ENCODE peak calls at places on chromosomes 5 and 9, in ten cellular contexts. G, Q, P, V, R, S, E, K, W and U are unnamed samples. For H3K36me3, the result is how much of the 10 kb centered on the place peaks cover.

GRCh38 chr5:140109050-140109817 is 4.7 kb upstream of the PURA start:
- DNase-seq in G (no peak), Q (peak), P (no peak), V (no peak), R (peak), S (no peak), E (no peak), K (no peak), W (no peak), U (no peak)

GRCh38 chr5:172450861-172451695 is 3.2 kb downstream of the SH3PXD2B start:
- DNase-seq in G (peak), Q (peak), P (no peak), V (no peak), R (peak), S (no peak), E (no peak), K (no peak), W (peak), U (no peak)

GRCh38 chr9:70013598-70014196 is 30.0 kb upstream of the MAMDC2 start:
- DNase-seq in G (peak), Q (no peak), P (no peak), V (no peak), R (peak), S (no peak), E (no peak), K (peak), W (peak), U (no peak)

GRCh38 chr5:151684690-151685361 is 1.9 kb downstream of the SPARC start:
- DNase-seq in G (peak), Q (peak), P (peak), V (peak), R (peak), S (peak), E (no peak), K (peak), W (peak), U (no peak)

GRCh38 chr9:37010976-37011375 is 23.1 kb downstream of the PAX5 start:
- DNase-seq in G (no peak), Q (no peak), P (no peak), V (no peak), R (no peak), S (no peak), E (no peak), K (no peak), W (no peak), U (no peak)

GRCh38 chr5:132392978-132393825 is 23.7 kb downstream of the SLC22A5 start:
- DNase-seq in G (no peak), Q (no peak), P (no peak), V (no peak), R (no peak), S (no peak), E (no peak), K (no peak), W (no peak), U (no peak)

GRCh38 chr9:83962165-83962564 is 17.9 kb downstream of the HNRNPK start:
- DNase-seq in G (no peak), Q (no peak), P (no peak), V (no peak), R (peak), S (no peak), E (no peak), K (peak), W (no peak), U (no peak)

GRCh38 chr9:110782701-110783100 is 114.1 kb downstream of the MUSK start:
- DNase-seq in G (no peak), Q (no peak), P (no peak), V (no peak), R (peak), S (no peak), E (no peak), K (no peak), W (no peak), U (no peak)

GRCh38 chr5:175383350-175383749 is 60.6 kb downstream of the DRD1 start:
- DNase-seq in G (no peak), Q (no peak), P (no peak), V (no peak), R (peak), S (no peak), E (no peak), K (no peak), W (no peak), U (no peak)

GRCh38 chr9:91012933-91013841 is 211.6 kb downstream of the SYK start:
- DNase-seq in G (no peak), Q (no peak), P (no peak), V (no peak), R (no peak), S (no peak), E (no peak), K (no peak), W (no peak), U (no peak)

GRCh38 chr5:132019337-132019736 is 7.9 kb upstream of the ACSL6 start:
- DNase-seq in G (no peak), Q (no peak), P (no peak), V (no peak), R (no peak), S (no peak), E (no peak), K (no peak), W (no peak), U (no peak)

GRCh38 chr5:128121679-128122078 is 38.1 kb downstream of the SLC12A2 start:
- DNase-seq in G (no peak), Q (no peak), P (peak), V (no peak), R (peak), S (no peak), E (peak), K (peak), W (no peak), U (no peak)

GRCh38 chr9:136656339-136656738 is 6.4 kb upstream of the EGFL7 start:
- DNase-seq in G (no peak), Q (no peak), P (no peak), V (no peak), R (no peak), S (no peak), E (no peak), K (no peak), W (peak), U (no peak)

GRCh38 chr5:15326932-15327331 is 173.0 kb upstream of the FBXL7 start:
- DNase-seq in G (no peak), Q (no peak), P (no peak), V (no peak), R (no peak), S (no peak), E (no peak), K (no peak), W (no peak), U (no peak)

GRCh38 chr9:110192531-110193326 is 15.2 kb downstream of the C9orf152 start:
- DNase-seq in G (peak), Q (no peak), P (peak), V (no peak), R (no peak), S (no peak), E (no peak), K (no peak), W (no peak), U (no peak)

GRCh38 chr5:111254613-111255012 is 30.4 kb downstream of the CAMK4 start:
- DNase-seq in G (no peak), Q (no peak), P (no peak), V (no peak), R (no peak), S (no peak), E (no peak), K (peak), W (no peak), U (no peak)

GRCh38 chr9:70534058-70534457 is 119.6 kb upstream of the KLF9 start:
- DNase-seq in G (no peak), Q (no peak), P (no peak), V (no peak), R (no peak), S (no peak), E (no peak), K (no peak), W (no peak), U (no peak)

GRCh38 chr9:94181782-94182181 is 77.3 kb upstream of the ZNF169 start:
- DNase-seq in G (no peak), Q (no peak), P (no peak), V (no peak), R (no peak), S (no peak), E (no peak), K (no peak), W (no peak), U (no peak)

GRCh38 chr5:3030511-3031165 is 279.2 kb upstream of the IRX2 start:
- DNase-seq in G (no peak), Q (no peak), P (no peak), V (no peak), R (no peak), S (no peak), E (no peak), K (no peak), W (no peak), U (no peak)

GRCh38 chr9:6873862-6874261 is 116.1 kb downstream of the KDM4C start:
- DNase-seq in G (no peak), Q (no peak), P (no peak), V (no peak), R (no peak), S (no peak), E (no peak), K (no peak), W (no peak), U (no peak)

GRCh38 chr5:33888582-33888981 is 3.2 kb downstream of the ADAMTS12 start:
- DNase-seq in G (no peak), Q (no peak), P (no peak), V (no peak), R (no peak), S (no peak), E (no peak), K (no peak), W (no peak), U (no peak)
- H3K4me3 ChIP-seq in G (no peak), Q (no peak), P (no peak), V (no peak), R (no peak), S (no peak), E (no peak), K (no peak), W (no peak), U (no peak)

GRCh38 chr9:131457746-131458145 is 45.0 kb upstream of the POMT1 start:
- DNase-seq in G (no peak), Q (peak), P (no peak), V (no peak), R (no peak), S (no peak), E (no peak), K (no peak), W (no peak), U (no peak)
- H3K36me3 ChIP-seq in G (under half), Q (under half), P (under half), V (under half), R (under half), S (half or more), E (half or more), K (under half), W (under half), U (under half)

GRCh38 chr9:127853312-127854168 is 918 bp downstream of the ENG start:
- DNase-seq in G (no peak), Q (no peak), P (no peak), V (no peak), R (no peak), S (no peak), E (no peak), K (peak), W (no peak), U (no peak)

GRCh38 chr9:127855522-127855921 is 1.1 kb upstream of the ENG start:
- DNase-seq in G (no peak), Q (no peak), P (no peak), V (no peak), R (no peak), S (no peak), E (no peak), K (no peak), W (no peak), U (no peak)

GRCh38 chr9:127854169-127854833 is at the start of gene ENG:
- DNase-seq in G (peak), Q (peak), P (peak), V (no peak), R (no peak), S (peak), E (no peak), K (peak), W (peak), U (no peak)

GRCh38 chr9:127850286-127850830 is 4.1 kb downstream of the ENG start:
- DNase-seq in G (no peak), Q (no peak), P (no peak), V (no peak), R (no peak), S (no peak), E (no peak), K (no peak), W (no peak), U (no peak)

GRCh38 chr9:127852829-127853228 is 1.6 kb downstream of the ENG start:
- DNase-seq in G (no peak), Q (no peak), P (no peak), V (no peak), R (no peak), S (no peak), E (no peak), K (no peak), W (no peak), U (no peak)
- H3K4me3 ChIP-seq in G (peak), Q (peak), P (peak), V (no peak), R (no peak), S (peak), E (no peak), K (no peak), W (peak), U (peak)

GRCh38 chr9:123723135-123723875 is 206.6 kb downstream of the DENND1A start:
- DNase-seq in G (no peak), Q (no peak), P (no peak), V (no peak), R (no peak), S (no peak), E (no peak), K (no peak), W (no peak), U (no peak)

GRCh38 chr9:123725389-123725788 is 204.5 kb downstream of the DENND1A start:
- DNase-seq in G (peak), Q (no peak), P (no peak), V (no peak), R (no peak), S (no peak), E (no peak), K (no peak), W (no peak), U (no peak)

GRCh38 chr9:123722378-123722777 is 207.5 kb downstream of the DENND1A start:
- DNase-seq in G (no peak), Q (no peak), P (no peak), V (no peak), R (no peak), S (no peak), E (no peak), K (no peak), W (no peak), U (no peak)

GRCh38 chr9:123727332-123727731 is 202.6 kb downstream of the DENND1A start:
- DNase-seq in G (no peak), Q (no peak), P (no peak), V (no peak), R (no peak), S (no peak), E (peak), K (no peak), W (no peak), U (no peak)

DNA sequence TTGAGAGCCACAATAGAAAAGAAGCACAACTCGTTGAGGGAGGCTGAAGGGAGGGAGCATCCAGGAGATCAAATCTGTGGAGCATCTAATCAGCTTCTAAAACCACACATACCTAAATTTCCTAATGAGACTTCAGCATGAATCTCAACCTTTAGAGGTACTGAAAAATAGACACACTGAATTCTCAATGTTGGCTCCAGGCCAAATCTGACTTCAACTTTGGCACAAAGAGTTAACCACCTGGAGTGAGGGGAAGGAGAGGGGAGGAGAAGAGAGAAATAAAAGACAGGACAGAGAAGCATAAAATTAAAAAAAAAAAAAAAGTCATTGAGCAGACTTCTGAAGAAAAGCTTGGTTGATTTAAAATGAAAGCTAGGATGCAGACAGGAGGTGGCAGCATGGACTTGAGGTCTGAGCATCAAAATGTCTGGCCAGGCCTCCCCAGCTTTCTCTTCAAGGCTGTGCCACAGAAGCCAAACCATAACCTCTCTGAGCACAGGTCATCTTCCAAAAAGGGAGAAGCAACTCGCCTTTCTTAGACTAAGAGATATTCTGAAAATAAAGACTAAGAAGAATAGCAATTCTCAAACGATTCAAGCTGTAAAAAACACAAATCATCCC is 205.6 kb downstream of the DENND1A start:
- DNase-seq in G (no peak), Q (no peak), P (no peak), V (no peak), R (no peak), S (no peak), E (no peak), K (peak), W (no peak), U (no peak)
- H3K36me3 ChIP-seq in G (under half), Q (under half), P (under half), V (under half), R (under half), S (under half), E (under half), K (under half), W (under half), U (under half)

DNA sequence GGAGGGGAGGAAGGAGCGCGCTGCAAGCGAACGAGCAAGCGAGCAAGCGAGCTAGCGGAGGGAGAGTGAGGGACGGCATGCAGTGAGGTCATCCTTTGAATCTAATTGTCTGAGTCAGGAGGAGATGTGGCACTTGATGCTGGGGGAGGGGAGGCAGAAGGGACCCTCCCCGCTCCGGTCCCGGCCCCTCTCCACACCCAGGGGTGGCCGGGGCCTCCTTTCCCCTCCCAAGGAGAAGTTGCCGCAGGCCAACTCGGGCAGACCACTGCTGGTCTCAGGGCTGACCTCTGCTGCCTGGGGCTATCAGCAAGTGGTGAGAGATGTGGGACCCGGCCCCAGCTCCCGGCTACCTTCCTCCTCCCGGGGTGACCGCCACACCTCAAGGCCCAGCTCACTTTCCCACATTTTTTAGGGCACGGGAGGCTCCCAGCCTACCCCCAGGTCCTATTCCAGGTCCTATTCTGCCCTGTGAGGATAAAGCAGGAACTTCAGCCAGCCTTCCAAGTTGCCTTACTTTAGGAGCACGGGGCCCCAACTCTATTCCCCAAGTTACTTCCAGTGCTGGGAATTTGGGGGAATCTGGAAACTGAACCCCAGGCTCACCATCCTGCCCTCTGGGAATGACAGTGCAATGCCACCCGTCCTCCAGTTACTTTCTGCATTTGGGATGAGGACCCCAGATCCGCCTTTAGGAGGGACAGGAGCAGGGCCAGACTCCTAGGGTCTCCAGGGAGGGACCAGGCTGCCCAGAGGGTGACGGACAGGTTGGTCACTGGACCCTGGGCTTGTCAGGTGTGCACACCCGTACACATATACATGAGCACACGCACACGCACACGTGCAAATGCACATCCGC is 11.1 kb downstream of the CNTFR start:
- DNase-seq in G (no peak), Q (peak), P (no peak), V (no peak), R (no peak), S (no peak), E (no peak), K (no peak), W (no peak), U (no peak)
- H3K4me3 ChIP-seq in G (peak), Q (no peak), P (peak), V (peak), R (no peak), S (peak), E (no peak), K (no peak), W (peak), U (peak)

DNA sequence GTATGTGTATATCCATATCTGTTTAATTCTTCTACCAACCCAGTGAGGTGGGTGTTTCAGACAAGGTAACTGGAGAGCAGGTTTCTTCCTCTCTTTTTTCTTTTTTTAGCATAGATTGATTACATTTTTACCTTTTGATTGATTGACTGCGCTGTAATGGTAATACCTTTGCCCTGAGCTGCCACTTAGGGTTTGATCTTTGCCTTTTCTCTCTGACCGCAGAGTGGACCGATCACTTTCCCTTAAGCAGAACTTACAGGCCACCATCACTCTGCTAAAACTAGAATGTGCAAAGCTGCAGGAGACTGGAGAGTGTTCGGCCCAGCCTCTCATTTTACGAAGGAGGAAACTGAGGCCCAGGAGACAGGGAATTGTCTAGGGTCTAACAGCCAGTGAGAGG is 38.0 kb downstream of the RCL1 start:
- DNase-seq in G (no peak), Q (no peak), P (no peak), V (no peak), R (no peak), S (no peak), E (no peak), K (no peak), W (no peak), U (no peak)
- H3K36me3 ChIP-seq in G (under half), Q (under half), P (under half), V (under half), R (under half), S (under half), E (under half), K (under half), W (under half), U (under half)

DNA sequence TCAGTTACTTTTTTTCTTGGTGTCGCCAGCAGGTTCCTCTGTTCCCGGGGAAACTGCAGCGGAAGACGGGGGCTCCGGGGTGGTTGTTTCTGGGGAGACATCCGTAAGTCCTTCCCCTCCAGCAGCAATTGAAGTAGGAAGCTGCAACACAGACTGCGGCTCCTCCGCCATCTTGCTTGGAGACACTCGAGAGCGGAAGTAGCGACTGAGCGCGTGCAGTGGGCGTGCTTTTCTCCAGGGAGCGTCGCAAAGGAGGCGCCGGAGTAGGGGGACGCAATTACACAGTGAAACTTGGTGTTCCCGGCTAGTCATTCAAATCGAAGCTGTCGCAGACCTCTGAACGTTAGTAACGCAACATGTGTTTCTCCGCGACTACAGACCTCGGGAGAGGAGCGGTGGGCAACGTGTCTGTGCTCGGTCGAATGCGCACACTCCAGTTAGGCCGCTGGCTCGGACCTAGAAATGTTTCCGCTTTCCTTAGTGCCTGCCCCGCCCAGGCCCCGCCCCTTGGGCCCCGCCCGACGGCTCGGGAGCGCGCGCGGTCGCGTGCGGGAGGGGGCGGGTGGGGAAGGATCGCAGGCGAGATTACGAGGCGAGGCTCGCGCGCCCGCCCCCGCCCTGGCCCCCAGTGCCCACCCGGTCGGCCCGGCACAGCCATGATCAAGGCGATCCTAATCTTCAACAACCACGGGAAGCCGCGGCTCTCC is at the start of the genes AP3S1 and ATG12:
- DNase-seq in G (peak), Q (peak), P (peak), V (peak), R (peak), S (peak), E (peak), K (peak), W (peak), U (peak)
- H3K4me3 ChIP-seq in G (peak), Q (peak), P (peak), V (peak), R (peak), S (peak), E (peak), K (peak), W (peak), U (peak)

GRCh38 chr9:85978496-85978895 is 37.5 kb downstream of the NAA35 start:
- DNase-seq in G (no peak), Q (no peak), P (no peak), V (no peak), R (no peak), S (no peak), E (no peak), K (no peak), W (no peak), U (no peak)

GRCh38 chr9:85969727-85970126 is 28.8 kb downstream of the NAA35 start:
- DNase-seq in G (no peak), Q (no peak), P (no peak), V (no peak), R (no peak), S (no peak), E (no peak), K (no peak), W (no peak), U (no peak)

GRCh38 chr9:85971731-85972130 is 30.8 kb downstream of the NAA35 start:
- DNase-seq in G (no peak), Q (no peak), P (no peak), V (no peak), R (no peak), S (no peak), E (no peak), K (no peak), W (no peak), U (no peak)

GRCh38 chr9:85973238-85973637 is 32.3 kb downstream of the NAA35 start:
- DNase-seq in G (no peak), Q (no peak), P (no peak), V (no peak), R (no peak), S (no peak), E (no peak), K (no peak), W (no peak), U (no peak)
- H3K36me3 ChIP-seq in G (under half), Q (under half), P (under half), V (under half), R (under half), S (under half), E (under half), K (under half), W (under half), U (under half)